ENCODE peak calls at places on chromosomes 12 and 14, in nine cellular contexts. Z is PC-9, W is fibroblast of lung, M is uterus, T is psoas muscle, B is mucosa of descending colon, F is GM23338, L is ascending aorta, Y is esophagus muscularis mucosa. D is an unnamed sample.

GRCh38 chr12:69985656-69986055 is 160.6 kb downstream of the MYRFL start:
- DNase-seq in Z (peak; percentile 18), W (no peak), M (no peak), T (no peak), B (peak; percentile 56), F (peak; percentile 62), L (no peak), Y (no peak), D (no peak)

GRCh38 chr12:46933947-46934346 is 108.2 kb upstream of the SLC38A4 start:
- DNase-seq in Z (peak; percentile 7), W (peak; percentile 54), M (no peak), T (no peak), B (peak; percentile 43), F (peak; percentile 59), L (no peak), Y (no peak), D (peak; percentile 56)

GRCh38 chr14:101950516-101951215 is 13.7 kb upstream of the DYNC1H1 start:
- DNase-seq in Z (no peak), W (no peak), M (no peak), T (no peak), B (no peak), F (no peak), L (no peak), Y (no peak), D (no peak)

GRCh38 chr12:124395986-124396385 is 101.1 kb downstream of the RFLNA start:
- DNase-seq in Z (no peak), W (no peak), M (no peak), T (no peak), B (no peak), F (no peak), L (no peak), Y (no peak), D (no peak)

GRCh38 chr14:75487155-75487671 is 35.1 kb upstream of the BATF start:
- DNase-seq in Z (peak; percentile 83), W (no peak), M (no peak), T (no peak), B (no peak), F (no peak), L (no peak), Y (peak; percentile 53), D (no peak)

GRCh38 chr12:72289633-72290032 is 17.5 kb downstream of the TRHDE start:
- DNase-seq in Z (no peak), W (peak; percentile 62), M (no peak), T (no peak), B (no peak), F (no peak), L (no peak), Y (no peak), D (no peak)

GRCh38 chr14:93712838-93713724 is 75.2 kb downstream of the PRIMA1 start:
- DNase-seq in Z (no peak), W (no peak), M (no peak), T (no peak), B (no peak), F (no peak), L (no peak), Y (peak; percentile 74), D (peak; percentile 64)

GRCh38 chr12:52822771-52823510 is 9.0 kb upstream of the KRT4 start:
- DNase-seq in Z (no peak), W (no peak), M (no peak), T (no peak), B (no peak), F (no peak), L (no peak), Y (no peak), D (no peak)

GRCh38 chr14:31243860-31244259 is 36.3 kb upstream of the HECTD1 start:
- DNase-seq in Z (peak; percentile 75), W (no peak), M (no peak), T (no peak), B (peak; percentile 67), F (peak; percentile 27), L (no peak), Y (no peak), D (no peak)

GRCh38 chr12:50732591-50732990 is 31.3 kb upstream of the ATF1 start:
- DNase-seq in Z (peak; percentile 47), W (peak; percentile 91), M (no peak), T (no peak), B (no peak), F (no peak), L (no peak), Y (no peak), D (peak; percentile 92)

GRCh38 chr14:32129124-32129523 is 52.0 kb downstream of the ARHGAP5 start:
- DNase-seq in Z (no peak), W (peak; percentile 87), M (no peak), T (no peak), B (no peak), F (no peak), L (no peak), Y (no peak), D (peak; percentile 58)

GRCh38 chr12:107495604-107496003 is 190.0 kb upstream of the PWP1 start:
- DNase-seq in Z (no peak), W (no peak), M (no peak), T (no peak), B (no peak), F (no peak), L (no peak), Y (no peak), D (no peak)

DNA sequence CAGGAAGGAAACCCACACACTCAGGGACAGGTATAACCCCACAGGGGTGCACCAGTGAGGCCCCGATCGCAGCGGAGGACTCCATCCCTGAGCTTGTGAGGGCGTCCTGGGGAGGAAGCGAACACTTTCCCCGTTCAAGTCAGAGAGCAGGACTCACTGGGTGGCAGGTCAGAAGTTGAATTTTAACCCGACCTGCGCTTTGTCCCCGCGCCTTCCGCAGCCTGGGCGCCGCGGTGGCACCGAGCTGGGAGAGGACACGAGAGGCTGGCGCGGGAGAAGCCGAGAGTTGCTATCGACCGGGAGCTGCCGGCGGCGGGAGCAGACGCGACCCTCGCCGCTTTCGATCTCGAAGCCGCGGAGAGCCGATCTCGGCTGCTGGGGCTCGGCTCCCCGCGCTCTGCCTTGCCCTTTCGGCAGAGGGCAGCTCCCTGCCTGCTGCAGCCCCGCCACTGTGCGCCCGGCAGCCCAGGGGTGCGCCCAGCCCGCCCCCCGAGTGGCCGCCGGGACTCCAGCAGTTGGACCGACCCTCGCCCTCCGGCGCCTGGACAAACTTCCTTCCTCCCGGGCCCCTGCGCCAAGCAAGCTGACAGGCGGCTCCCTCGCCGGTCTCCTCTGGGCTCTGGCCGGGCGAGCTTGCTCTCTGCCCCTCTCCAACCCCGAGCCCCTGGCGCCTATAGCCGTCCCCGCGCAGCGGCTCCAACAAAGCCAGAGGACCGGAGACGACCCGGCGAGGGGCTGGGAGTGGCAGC is 918 bp downstream of the LIN7A start:
- DNase-seq in Z (peak; percentile 30), W (peak; percentile 64), M (peak; percentile 44), T (peak; percentile 58), B (peak; percentile 43), F (peak; percentile 87), L (no peak), Y (no peak), D (peak; percentile 76)
- TF ChIP-seq CTCF in Z (no peak), W (no peak), M (no peak), T (no peak), B (no peak), F (no peak), L (no peak), Y (no peak), D (no peak)

DNA sequence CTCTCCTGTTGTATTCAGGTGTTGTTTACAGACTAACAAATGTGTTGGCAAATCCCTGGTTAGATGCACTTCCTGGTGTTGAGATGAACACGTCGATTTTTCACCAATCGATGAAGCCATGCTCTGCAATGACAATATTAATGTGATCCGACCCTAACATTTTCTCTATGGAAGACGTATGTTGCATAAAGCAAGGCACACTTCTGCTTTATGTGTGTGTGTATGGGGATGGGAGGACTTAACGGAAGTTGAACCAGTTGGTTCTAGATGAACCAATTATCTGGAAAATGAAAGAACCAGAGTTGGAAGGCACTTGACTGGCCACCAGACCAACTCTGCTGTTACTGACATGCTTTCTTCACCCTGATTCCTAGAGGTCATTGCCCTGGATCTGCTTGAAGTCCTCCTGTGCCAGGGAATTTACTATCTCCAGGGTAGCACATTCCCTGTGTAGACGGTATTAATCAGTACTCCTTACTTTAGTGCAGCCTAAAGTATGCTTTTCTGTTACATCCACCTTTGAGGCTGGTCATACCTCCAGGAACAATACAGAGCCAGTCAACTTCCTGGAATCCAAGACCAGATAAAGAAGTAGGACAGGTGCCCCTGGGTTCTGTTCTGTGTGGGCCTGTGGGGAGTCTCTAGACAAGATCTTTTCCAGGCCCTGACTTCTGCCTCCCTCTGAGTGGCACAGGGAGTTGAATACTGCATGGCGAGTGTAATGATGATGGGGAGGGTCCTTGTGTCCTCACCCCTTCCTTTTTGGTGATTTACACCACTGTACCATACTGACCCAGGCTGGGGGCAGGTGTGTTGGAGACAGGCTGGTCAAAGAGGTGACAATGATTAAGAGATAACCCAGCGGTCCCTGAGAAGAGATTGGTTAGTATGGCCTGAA is 4.1 kb downstream of the SDR39U1 start:
- DNase-seq in Z (no peak), W (no peak), M (no peak), T (no peak), B (no peak), F (no peak), L (no peak), Y (peak; percentile 37), D (no peak)
- H3K4me1 ChIP-seq in Z (no peaks in the 10 kb centered on the region), W (peaks cover 4% of the 10 kb centered on the region), M (peaks cover 10% of the 10 kb centered on the region), T (peaks cover 35% of the 10 kb centered on the region), B (peaks cover 22% of the 10 kb centered on the region), F (peaks cover 10% of the 10 kb centered on the region), L (no peaks in the 10 kb centered on the region), Y (peaks cover 57% of the 10 kb centered on the region), D (peaks cover 15% of the 10 kb centered on the region)

GRCh38 chr14:20935303-20935984 is 19.8 kb upstream of the RNASE2 start:
- DNase-seq in Z (no peak), W (no peak), M (no peak), T (no peak), B (no peak), F (no peak), L (no peak), Y (no peak), D (no peak)

GRCh38 chr14:20934148-20934762 is 21.0 kb upstream of the RNASE2 start:
- DNase-seq in Z (no peak), W (no peak), M (no peak), T (peak; percentile 53), B (peak; percentile 18), F (peak; percentile 94), L (no peak), Y (no peak), D (peak; percentile 23)
- TF ChIP-seq CTCF in Z (peak; percentile 53), W (peak; percentile 36), M (no peak), T (peak; percentile 8), B (no peak), F (peak; percentile 87), L (peak; percentile 23), Y (no peak), D (peak; percentile 56)

GRCh38 chr14:70032447-70032846 is 153.2 kb downstream of the SMOC1 start:
- DNase-seq in Z (no peak), W (peak; percentile 12), M (no peak), T (no peak), B (no peak), F (peak; percentile 75), L (no peak), Y (no peak), D (no peak)

GRCh38 chr14:70033561-70033960 is 154.3 kb downstream of the SMOC1 start:
- DNase-seq in Z (no peak), W (no peak), M (no peak), T (no peak), B (no peak), F (no peak), L (no peak), Y (no peak), D (no peak)

GRCh38 chr14:70034257-70034656 is 154.5 kb downstream of the SLC8A3 start:
- DNase-seq in Z (no peak), W (no peak), M (no peak), T (no peak), B (no peak), F (no peak), L (no peak), Y (no peak), D (no peak)

GRCh38 chr14:70032016-70032415 is 152.8 kb downstream of the SMOC1 start:
- DNase-seq in Z (no peak), W (no peak), M (no peak), T (no peak), B (no peak), F (no peak), L (no peak), Y (no peak), D (no peak)

GRCh38 chr14:70036665-70037064 is 152.1 kb downstream of the SLC8A3 start:
- DNase-seq in Z (no peak), W (no peak), M (no peak), T (no peak), B (no peak), F (peak; percentile 46), L (no peak), Y (no peak), D (no peak)
- H3K4me1 ChIP-seq in Z (no peaks in the 10 kb centered on the region), W (no peaks in the 10 kb centered on the region), M (no peaks in the 10 kb centered on the region), T (no peaks in the 10 kb centered on the region), B (no peaks in the 10 kb centered on the region), F (peaks cover 6% of the 10 kb centered on the region), L (no peaks in the 10 kb centered on the region), Y (no peaks in the 10 kb centered on the region), D (peaks cover 3% of the 10 kb centered on the region)